ENCODE peak calls at places on chromosome 15, in ten cellular contexts. F is spleen, E is suprapubic skin, Y is K562, U is vagina, R is Panc1, X is H1, V is HCT116, D is GM23338, O is upper lobe of left lung. C is an unnamed sample.

GRCh38 chr15:49232407-49232806 is 62.4 kb downstream of the GALK2 start:
- DNase-seq in X (no peak), U (no peak), V (no peak), Y (no peak), O (no peak), D (peak; percentile 32), E (no peak), R (no peak), F (no peak), C (no peak)

GRCh38 chr15:66603301-66604179 is 37.7 kb upstream of the LCTL start:
- DNase-seq in R (peak; percentile 27), V (peak; percentile 43), F (peak; percentile 91), U (no peak), E (no peak), D (peak; percentile 89), Y (peak; percentile 75), X (peak; percentile 67), O (peak; percentile 91), C (peak; percentile 23)

GRCh38 chr15:32034106-32034505 is 3.8 kb downstream of the CHRNA7 start:
- DNase-seq in F (no peak), Y (no peak), O (no peak), R (no peak), D (no peak), X (no peak), E (no peak), U (no peak), V (no peak), C (no peak)

GRCh38 chr15:86653344-86654192 is 573.9 kb downstream of the AGBL1 start:
- DNase-seq in F (no peak), D (no peak), V (no peak), E (no peak), U (no peak), Y (no peak), O (no peak), X (no peak), R (no peak), C (no peak)

GRCh38 chr15:74982183-74982582 is 13.2 kb upstream of the SCAMP5 start:
- DNase-seq in O (no peak), X (no peak), U (no peak), Y (no peak), F (peak; percentile 2), E (no peak), R (no peak), V (no peak), D (no peak), C (no peak)

GRCh38 chr15:99212401-99212800 is 37.0 kb downstream of the TTC23 start:
- DNase-seq in V (no peak), O (no peak), R (no peak), E (no peak), X (no peak), D (no peak), U (no peak), F (no peak), Y (no peak), C (no peak)

GRCh38 chr15:83278191-83278590 is 6.3 kb downstream of the BNC1 start:
- DNase-seq in F (no peak), R (no peak), U (no peak), Y (no peak), D (no peak), E (no peak), V (no peak), O (no peak), X (no peak), C (no peak)

GRCh38 chr15:88655103-88655553 is 16.3 kb downstream of the ISG20 start:
- DNase-seq in X (no peak), R (no peak), U (no peak), V (no peak), D (no peak), F (peak; percentile 80), Y (no peak), E (no peak), O (no peak), C (no peak)

GRCh38 chr15:47802216-47802615 is 84.9 kb downstream of the SEMA6D start:
- DNase-seq in X (no peak), R (no peak), U (no peak), V (no peak), Y (no peak), D (no peak), O (no peak), E (no peak), F (no peak), C (no peak)

GRCh38 chr15:65862682-65863081 is 6.6 kb upstream of the RAB11A start:
- DNase-seq in U (no peak), F (no peak), O (no peak), E (no peak), D (peak; percentile 93), X (peak; percentile 76), V (peak; percentile 90), R (no peak), Y (peak; percentile 83), C (no peak)

GRCh38 chr15:67790610-67791319 is 34.5 kb upstream of the SKOR1 start:
- DNase-seq in V (no peak), O (no peak), R (no peak), E (no peak), Y (no peak), F (no peak), D (no peak), X (no peak), U (no peak), C (no peak)

GRCh38 chr15:55334371-55334770 is 15.3 kb downstream of the PIGB start:
- DNase-seq in R (no peak), U (no peak), X (no peak), F (no peak), V (no peak), D (no peak), O (no peak), Y (no peak), E (no peak), C (no peak)

GRCh38 chr15:66928101-66928500 is 137.3 kb upstream of the SMAD3 start:
- DNase-seq in X (no peak), Y (no peak), E (no peak), R (no peak), U (no peak), D (no peak), F (no peak), V (no peak), O (no peak), C (no peak)

DNA sequence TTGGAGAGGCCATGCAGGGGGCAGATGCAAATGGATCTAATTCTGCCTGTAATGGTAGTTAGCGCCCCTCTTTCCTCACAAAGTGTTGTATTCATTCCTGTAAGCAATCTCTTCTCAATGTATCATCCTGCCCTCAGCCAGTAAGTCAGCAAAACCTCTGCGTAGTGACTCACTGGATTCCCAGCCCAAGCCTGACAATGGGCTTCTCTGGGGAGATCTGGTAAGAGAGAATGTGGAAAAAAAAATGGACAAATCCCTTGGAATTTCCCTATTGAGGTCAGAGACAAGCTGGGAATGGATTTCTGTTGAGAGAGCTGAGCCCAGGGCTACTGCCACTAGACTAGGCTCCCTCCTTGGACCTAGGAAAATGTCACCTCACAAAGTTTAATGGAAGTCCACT is 25.4 kb downstream of the ADPGK start:
- DNase-seq in R (no peak), O (no peak), D (no peak), E (no peak), Y (no peak), U (no peak), F (no peak), X (peak; percentile 10), V (no peak), C (no peak)
- H3K27ac ChIP-seq in R (no peak overlapping the region), O (no peak overlapping the region), D (no peak overlapping the region), E (no peak overlapping the region), Y (no peak overlapping the region), U (no peak overlapping the region), F (no peak overlapping the region), X (no peak overlapping the region), V (no peak overlapping the region), C (no peak overlapping the region)

GRCh38 chr15:57662091-57662744 is 44.3 kb upstream of the POLR2M start:
- DNase-seq in R (no peak), E (no peak), F (no peak), V (no peak), Y (no peak), D (no peak), U (no peak), O (no peak), X (no peak), C (no peak)
- TF ChIP-seq POLR2AphosphoS5 in R (no peak), E (no peak), F (no peak), V (no peak), Y (no peak), D (no peak), U (no peak), O (no peak), X (no peak), C (no peak)

GRCh38 chr15:43793647-43794046 is 1.5 kb downstream of the SERF2 start:
- DNase-seq in F (no peak), O (no peak), Y (no peak), V (no peak), X (no peak), E (no peak), D (no peak), U (no peak), R (no peak), C (no peak)

GRCh38 chr15:43795997-43796396 is 3.9 kb downstream of the SERF2 start:
- DNase-seq in Y (no peak), X (peak; percentile 29), V (no peak), R (no peak), F (no peak), E (no peak), D (peak; percentile 59), O (no peak), U (no peak), C (no peak)

GRCh38 chr15:43796566-43796965 is 3.5 kb downstream of the SERINC4 start:
- DNase-seq in D (no peak), U (no peak), Y (no peak), X (no peak), E (no peak), R (no peak), V (no peak), F (no peak), O (no peak), C (no peak)

GRCh38 chr15:43794269-43795037 is 2.3 kb downstream of the SERF2 start:
- DNase-seq in X (no peak), D (no peak), Y (no peak), R (no peak), U (no peak), E (no peak), F (no peak), O (no peak), V (no peak), C (no peak)

GRCh38 chr15:43795197-43795596 is 3.1 kb downstream of the SERF2 start:
- DNase-seq in O (no peak), D (no peak), U (no peak), E (no peak), Y (no peak), V (no peak), F (no peak), R (no peak), X (no peak), C (no peak)
- H3K4me1 ChIP-seq in O (peaks cover 71% of the 10 kb centered on the region), D (peaks cover 37% of the 10 kb centered on the region), U (peaks cover 62% of the 10 kb centered on the region), E (peaks cover 66% of the 10 kb centered on the region), Y (peaks cover 47% of the 10 kb centered on the region), V (peaks cover 15% of the 10 kb centered on the region), F (peaks cover 29% of the 10 kb centered on the region), R (peaks cover 52% of the 10 kb centered on the region), X (peaks cover 21% of the 10 kb centered on the region), C (peaks cover 19% of the 10 kb centered on the region)

DNA sequence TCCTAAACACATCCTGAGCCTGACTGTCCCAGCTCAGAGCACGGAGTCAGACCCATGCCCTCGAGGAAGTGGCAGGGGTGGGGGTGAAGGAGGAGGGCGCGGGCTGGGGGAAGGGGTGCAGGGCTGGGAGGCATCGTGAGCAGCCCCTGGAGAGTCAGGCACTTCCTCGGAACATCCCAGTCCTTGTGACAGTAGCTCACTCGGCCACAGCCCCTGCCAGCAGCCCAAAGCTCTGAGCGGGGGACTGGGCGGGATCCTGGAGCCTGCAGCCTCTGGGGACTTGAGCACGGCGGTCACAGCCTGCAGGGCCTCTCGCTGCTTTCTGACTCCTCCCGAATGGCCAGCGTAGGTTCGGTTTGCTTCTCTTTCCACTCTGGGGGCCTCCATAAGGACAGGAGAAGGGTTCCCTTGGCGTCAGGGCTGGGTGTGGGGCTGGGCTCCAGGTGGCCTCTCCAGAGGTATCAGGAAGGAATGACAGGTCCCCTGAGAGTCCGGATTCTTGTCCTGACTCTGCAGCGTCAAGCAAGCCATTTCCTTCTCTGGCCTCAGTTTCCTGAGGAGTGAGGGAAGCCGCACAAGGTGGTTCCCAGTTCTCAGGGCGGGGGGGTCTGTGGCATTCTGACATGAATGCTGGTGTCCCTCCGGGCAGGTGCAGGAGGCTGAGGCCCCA is 20.9 kb downstream of the PSTPIP1 start:
- DNase-seq in F (no peak), E (no peak), O (no peak), Y (no peak), X (no peak), R (no peak), D (no peak), U (no peak), V (no peak), C (no peak)
- H3K27ac ChIP-seq in F (no peak overlapping the region), E (no peak overlapping the region), O (no peak overlapping the region), Y (no peak overlapping the region), X (no peak overlapping the region), R (no peak overlapping the region), D (no peak overlapping the region), U (no peak overlapping the region), V (no peak overlapping the region), C (no peak overlapping the region)

C was measured in breast epithelium.